ENCODE peak calls at places on chromosome 4, in four cellular contexts. F is SK-N-SH, O is HCT116, R is K562. Q is an unnamed sample.
A peak's percentile ranks its signal among the peaks of the same experiment; 100 is the strongest.

GRCh38 chr4:26826721-26827120 is 33.9 kb upstream of the STIM2 start:
- DNase-seq in F (no peak), O (no peak), R (no peak), Q (no peak)

GRCh38 chr4:73918058-73918457 is 48.9 kb downstream of the CXCL1 start:
- DNase-seq in F (no peak), O (no peak), R (no peak), Q (no peak)

GRCh38 chr4:80360102-80360501 is 24.6 kb downstream of the CFAP299 start:
- DNase-seq in F (no peak), O (no peak), R (no peak), Q (no peak)

GRCh38 chr4:26522478-26522877 is 32.2 kb upstream of the CCKAR start:
- DNase-seq in F (no peak), O (no peak), R (no peak), Q (no peak)

GRCh38 chr4:95541889-95542607 is 6.7 kb downstream of the UNC5C start:
- DNase-seq in F (no peak), O (no peak), R (no peak), Q (no peak)

GRCh38 chr4:36274158-36274557 is 7.3 kb upstream of the DTHD1 start:
- DNase-seq in F (no peak), O (no peak), R (no peak), Q (no peak)

GRCh38 chr4:184216436-184217004 is 1.2 kb downstream of the ENPP6 start:
- DNase-seq in F (peak; percentile 53), O (no peak), R (no peak), Q (no peak)

GRCh38 chr4:152480356-152480755 is 55.5 kb downstream of the FBXW7 start:
- DNase-seq in F (no peak), O (no peak), R (no peak), Q (no peak)

GRCh38 chr4:72531768-72532290 is 37.2 kb downstream of the ADAMTS3 start:
- DNase-seq in F (no peak), O (no peak), R (no peak), Q (no peak)

GRCh38 chr4:185741795-185742194 is 70.2 kb downstream of the SORBS2 start:
- DNase-seq in F (no peak), O (no peak), R (no peak), Q (no peak)

GRCh38 chr4:153929651-153930050 is 140.8 kb upstream of the SFRP2 start:
- DNase-seq in F (no peak), O (no peak), R (no peak), Q (no peak)

GRCh38 chr4:153931804-153932203 is 142.9 kb upstream of the SFRP2 start:
- DNase-seq in F (no peak), O (no peak), R (no peak), Q (no peak)

GRCh38 chr4:153922148-153922547 is 133.3 kb upstream of the SFRP2 start:
- DNase-seq in F (no peak), O (no peak), R (no peak), Q (no peak)

DNA sequence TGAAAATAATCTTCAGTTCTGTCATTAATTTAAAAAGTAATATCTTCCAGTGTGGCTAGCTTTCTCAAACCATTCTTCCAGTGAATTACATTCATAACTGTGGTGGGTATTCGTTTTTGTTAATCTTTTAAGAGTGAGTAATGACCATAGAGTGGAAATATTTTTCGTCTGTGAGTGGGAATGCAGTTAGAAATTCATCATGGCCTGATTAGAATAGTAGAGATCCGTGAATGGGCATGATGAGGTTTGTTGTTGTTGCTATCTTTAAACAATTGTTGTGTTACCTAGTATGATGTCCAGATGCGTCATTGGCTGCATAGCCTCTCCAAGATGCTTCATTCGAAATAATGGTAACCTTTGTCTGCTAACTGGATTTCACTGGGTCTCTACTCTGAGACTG is 138.7 kb upstream of the SFRP2 start:
- DNase-seq in F (no peak), O (no peak), R (no peak), Q (no peak)
- TF ChIP-seq JUND in F (no peak), O (no peak), R (no peak), Q (no peak)

GRCh38 chr4:148056879-148057278 is 325.0 kb downstream of the ARHGAP10 start:
- DNase-seq in F (no peak), O (peak; percentile 6), R (peak; percentile 22), Q (no peak)
- TF ChIP-seq JUND in F (peak; percentile 35), O (peak; percentile 41), R (peak; percentile 80), Q (no peak)

DNA sequence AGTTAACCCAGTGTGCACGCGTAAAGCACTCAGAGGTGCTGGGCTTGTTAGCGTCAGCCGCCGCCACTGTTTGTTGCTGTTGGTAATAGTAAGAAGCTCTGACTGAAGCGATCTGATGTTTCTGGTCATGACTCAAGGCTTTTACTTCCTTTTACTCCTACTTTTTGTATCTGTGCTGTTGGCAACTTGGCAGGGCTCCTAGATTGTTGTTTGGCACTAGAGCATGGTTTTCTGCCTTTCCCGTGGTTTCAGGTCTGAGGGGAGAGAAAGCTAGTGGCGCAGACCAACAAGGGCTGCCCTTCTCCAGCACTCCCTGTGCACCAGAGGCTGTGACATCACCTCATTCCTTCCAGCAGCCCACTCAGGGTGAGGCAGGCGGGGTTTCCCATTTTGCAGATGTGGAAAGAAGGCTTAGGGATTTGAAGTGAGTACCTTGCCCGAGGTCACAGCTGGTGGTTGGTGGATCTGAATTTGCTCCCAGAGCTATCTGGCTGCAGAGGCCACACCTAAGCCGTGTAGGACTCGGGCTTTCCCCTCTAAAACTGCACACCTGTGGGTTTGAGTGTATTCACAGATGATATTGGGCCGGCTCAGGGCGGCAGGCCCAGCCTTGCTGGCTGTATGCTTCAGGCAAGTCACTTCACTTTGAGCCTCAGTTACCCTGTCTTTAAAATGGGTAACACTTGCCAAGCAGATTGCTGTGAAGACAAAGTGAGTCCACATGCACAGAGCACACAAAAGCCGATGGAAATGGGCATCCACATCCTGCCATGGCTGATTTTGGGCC is 51.2 kb upstream of the TADA2B start:
- DNase-seq in F (peak; percentile 38), O (no peak), R (no peak), Q (no peak)
- TF ChIP-seq JUND in F (no peak), O (no peak), R (no peak), Q (no peak)

GRCh38 chr4:30904161-30904560 is 184.0 kb downstream of the PCDH7 start:
- DNase-seq in F (no peak), O (no peak), R (no peak), Q (no peak)

GRCh38 chr4:30901781-30902479 is 181.8 kb downstream of the PCDH7 start:
- DNase-seq in F (no peak), O (peak; percentile 71), R (no peak), Q (no peak)

GRCh38 chr4:30903493-30903892 is 183.3 kb downstream of the PCDH7 start:
- DNase-seq in F (no peak), O (no peak), R (no peak), Q (no peak)

GRCh38 chr4:30904593-30904992 is 184.4 kb downstream of the PCDH7 start:
- DNase-seq in F (no peak), O (no peak), R (no peak), Q (no peak)
- TF ChIP-seq JUND in F (no peak), O (no peak), R (no peak), Q (no peak)

DNA sequence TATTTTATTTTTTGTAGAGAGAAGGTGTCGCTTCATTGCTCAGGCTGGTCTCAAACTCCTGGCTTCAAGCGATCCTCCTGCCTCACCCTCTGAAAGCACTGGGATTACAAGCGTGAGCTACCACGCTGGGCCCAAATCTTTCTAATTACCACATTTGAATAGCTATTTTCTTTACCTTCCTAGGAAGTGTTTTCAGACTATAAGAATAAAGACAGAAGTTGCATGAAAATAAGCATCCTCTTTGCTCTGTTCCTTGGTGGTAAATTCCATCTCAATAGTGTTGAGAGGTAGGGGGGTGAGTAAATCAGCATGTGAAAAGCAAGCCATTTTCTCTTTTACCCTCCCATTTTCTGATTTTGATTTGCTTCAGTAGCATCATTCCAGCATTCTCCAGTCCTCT is 122.4 kb downstream of the LARP7 start:
- DNase-seq in F (no peak), O (no peak), R (no peak), Q (no peak)
- TF ChIP-seq JUND in F (no peak), O (no peak), R (no peak), Q (no peak)

Q was measured in T47D.